ENCODE peak calls at places on chromosomes 7 and 10, in five cellular contexts. L is PC-9, W is PC-3, T is dorsolateral prefrontal cortex, H is heart left ventricle. V is an unnamed sample. For H3K27me3, the result is how much of the 10 kb centered on the place peaks cover.

GRCh38 chr10:21078410-21079329 is 181.6 kb upstream of the NEBL start:
- DNase-seq in L (peak), W (peak), T (no peak), H (no peak), V (no peak)

GRCh38 chr10:133456041-133456951 is 2.6 kb downstream of the SCART1 start:
- DNase-seq in L (no peak), W (no peak), T (no peak), H (peak), V (no peak)

GRCh38 chr10:115432188-115432819 is 339.1 kb downstream of the ATRNL1 start:
- DNase-seq in L (no peak), W (peak), T (no peak), H (no peak), V (no peak)

GRCh38 chr10:69438531-69439349 is 12.5 kb upstream of the TSPAN15 start:
- DNase-seq in L (peak), W (peak), T (no peak), H (no peak), V (no peak)

GRCh38 chr10:95566121-95566520 is 5.0 kb upstream of the SORBS1 start:
- DNase-seq in L (no peak), W (no peak), T (no peak), H (no peak), V (no peak)

GRCh38 chr7:25359471-25360059 is 131.3 kb upstream of the NPVF start:
- DNase-seq in L (no peak), W (no peak), T (no peak), H (no peak), V (no peak)

GRCh38 chr10:97224483-97225435 is 39.0 kb upstream of the SLIT1 start:
- DNase-seq in L (no peak), W (no peak), T (no peak), H (no peak), V (no peak)

GRCh38 chr7:48025630-48026029 is 3.3 kb downstream of the SUN3 start:
- DNase-seq in L (no peak), W (peak), T (no peak), H (no peak), V (no peak)

GRCh38 chr10:71963756-71964668 is at the start of gene CHST3:
- DNase-seq in L (peak), W (peak), T (no peak), H (peak), V (no peak)

GRCh38 chr10:120260446-120260845 is 196.6 kb upstream of the PLPP4 start:
- DNase-seq in L (no peak), W (no peak), T (no peak), H (no peak), V (no peak)

GRCh38 chr10:103069453-103070331 is 123.4 kb downstream of the NT5C2 start:
- DNase-seq in L (peak), W (peak), T (no peak), H (no peak), V (no peak)

GRCh38 chr7:135197343-135197742 is 14.0 kb downstream of the WDR91 start:
- DNase-seq in L (no peak), W (no peak), T (no peak), H (no peak), V (no peak)

GRCh38 chr7:93030605-93031225 is 87.1 kb downstream of the SAMD9 start:
- DNase-seq in L (no peak), W (no peak), T (no peak), H (no peak), V (peak)

GRCh38 chr7:26958834-26959233 is 94.4 kb upstream of the SKAP2 start:
- DNase-seq in L (no peak), W (peak), T (no peak), H (no peak), V (peak)

GRCh38 chr7:131188367-131189339 is 139.0 kb upstream of the MKLN1 start:
- DNase-seq in L (peak), W (peak), T (no peak), H (no peak), V (peak)

GRCh38 chr7:40793132-40793531 is 658.3 kb downstream of the SUGCT start:
- DNase-seq in L (no peak), W (peak), T (no peak), H (no peak), V (no peak)

GRCh38 chr10:57017356-57018037 is 656.4 kb upstream of the ZWINT start:
- DNase-seq in L (no peak), W (no peak), T (no peak), H (no peak), V (no peak)

GRCh38 chr7:132500727-132501410 is 75.4 kb downstream of the PLXNA4 start:
- DNase-seq in L (no peak), W (peak), T (no peak), H (no peak), V (no peak)
- TF ChIP-seq CTCF in L (no peak), W (peak), T (no peak), H (peak), V (no peak)

DNA sequence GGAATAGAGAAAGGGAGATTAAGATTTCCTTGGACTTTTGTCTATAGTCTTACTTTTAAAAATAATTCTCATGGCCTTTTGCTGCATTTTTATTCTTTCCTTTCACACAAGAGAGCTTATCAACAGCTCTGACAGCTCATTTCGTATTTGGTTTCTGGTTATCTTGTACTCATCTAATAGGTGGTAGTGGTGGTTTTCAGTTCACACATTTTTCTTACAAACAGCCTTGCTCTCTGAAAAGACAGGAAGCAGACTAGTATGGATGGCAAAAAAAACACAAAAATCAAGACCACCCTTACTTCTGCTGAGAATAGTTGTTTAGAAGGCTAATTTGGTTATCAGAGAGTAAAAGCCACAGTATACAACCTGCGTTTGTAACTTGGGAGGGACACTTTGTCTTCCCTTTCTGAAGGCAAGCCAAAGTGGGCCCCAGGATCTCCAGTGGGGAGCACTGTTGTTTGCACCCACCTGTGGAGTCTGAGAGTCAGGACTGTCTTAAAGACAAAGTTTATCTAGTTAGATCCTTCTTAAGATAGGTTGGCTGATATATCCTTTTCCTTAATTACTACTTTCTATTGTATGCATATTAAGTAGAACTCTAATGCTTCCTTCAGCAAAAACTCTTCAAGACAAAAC is 68.0 kb downstream of the PIP4K2A start:
- DNase-seq in L (no peak), W (no peak), T (no peak), H (no peak), V (no peak)
- H3K4me3 ChIP-seq in L (no peak), W (no peak), T (no peak), H (no peak), V (no peak)

GRCh38 chr7:142916508-142916907 is 17.0 kb downstream of the TRPV5 start:
- DNase-seq in L (no peak), W (no peak), T (no peak), H (no peak), V (no peak)
- H3K27me3 ChIP-seq in L (under half), W (half or more), T (under half), H (under half), V (under half)

DNA sequence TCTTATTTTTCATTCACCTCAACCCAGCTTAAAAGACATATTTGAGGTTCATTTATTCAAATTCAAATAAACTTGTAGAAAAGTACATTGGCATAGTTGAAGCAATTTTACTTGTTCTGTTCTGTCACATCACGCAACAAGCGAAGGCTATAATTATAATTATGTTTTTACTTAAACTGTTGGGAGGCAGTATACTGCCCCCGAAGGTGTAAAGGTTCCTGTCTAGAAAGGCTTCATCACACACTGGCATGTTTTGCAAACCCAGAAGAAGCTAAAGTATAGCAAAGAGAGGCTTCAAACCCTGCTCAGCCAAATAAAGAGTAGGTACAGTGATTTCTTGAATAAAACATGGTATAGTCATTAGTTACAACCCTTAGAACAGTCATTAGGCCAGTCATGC is 62.6 kb downstream of the CDCA7L start:
- DNase-seq in L (no peak), W (no peak), T (no peak), H (no peak), V (no peak)
- TF ChIP-seq CTCF in L (no peak), W (no peak), T (no peak), H (no peak), V (no peak)